ENCODE peak calls at places on chromosomes 1 and 21, in four cellular contexts. X, N, G and D are unnamed samples.

GRCh38 chr1:180563013-180563827 is 4.5 kb downstream of the OVAAL start:
- DNase-seq in X (peak), N (no peak), G (no peak), D (peak)

GRCh38 chr1:227944066-227944930 is 3.4 kb downstream of the WNT9A start:
- DNase-seq in X (no peak), N (peak), G (no peak), D (no peak)

GRCh38 chr1:155083865-155084721 is 5.5 kb downstream of the EFNA3 start:
- DNase-seq in X (peak), N (no peak), G (no peak), D (peak)

GRCh38 chr1:93257889-93258288 is 77.4 kb downstream of the CCDC18 start:
- DNase-seq in G (no peak), X (no peak), N (no peak), D (no peak)

GRCh38 chr1:155177192-155177917 is 3.7 kb downstream of the TRIM46 start:
- DNase-seq in N (no peak), G (no peak), X (no peak), D (no peak)

GRCh38 chr1:12012560-12013316 is 6.6 kb upstream of the MIIP start:
- DNase-seq in N (no peak), G (no peak), X (no peak), D (no peak)

GRCh38 chr21:33481314-33481943 is 1.7 kb upstream of the TMEM50B start:
- DNase-seq in N (no peak), X (no peak), G (no peak), D (no peak)

GRCh38 chr1:247316590-247317197 is 15.0 kb downstream of the ZNF496 start:
- DNase-seq in N (no peak), X (peak), G (no peak), D (no peak)

GRCh38 chr21:46384556-46384955 is 60.6 kb downstream of the PCNT start:
- DNase-seq in G (no peak), X (no peak), N (no peak), D (no peak)